ENCODE peak calls at places on chromosomes 3 and 15, in nine cellular contexts. T, K, R, E, I, A, D, G and V are unnamed samples.
A peak's percentile ranks its signal among the peaks of the same experiment; 100 is the strongest.

GRCh38 chr3:60912142-60912541 is 339.1 kb downstream of the FHIT start:
- DNase-seq in R (no peak), E (no peak), I (no peak), G (peak; percentile 90), A (no peak), T (no peak), D (no peak), K (no peak), V (no peak)

GRCh38 chr3:37709946-37710345 is 151.7 kb upstream of the CTDSPL start:
- DNase-seq in R (no peak), E (no peak), D (no peak), I (no peak), K (no peak), A (no peak), T (no peak), G (no peak), V (no peak)

GRCh38 chr3:127210654-127210943 is 17.7 kb downstream of the PRR23E start:
- DNase-seq in K (no peak), G (no peak), D (no peak), A (no peak), E (no peak), I (no peak), T (no peak), R (no peak), V (no peak)

GRCh38 chr3:107189158-107189791 is 188.0 kb upstream of the CCDC54 start:
- DNase-seq in K (no peak), D (no peak), R (no peak), G (no peak), I (no peak), A (no peak), T (no peak), E (no peak), V (no peak)

GRCh38 chr15:63940956-63941620 is 105.2 kb downstream of the DAPK2 start:
- DNase-seq in E (no peak), K (no peak), I (no peak), R (no peak), A (no peak), T (no peak), G (no peak), D (no peak), V (no peak)

GRCh38 chr3:113212155-113212844 is 943 bp downstream of the BOC start:
- DNase-seq in G (peak; percentile 9), A (no peak), I (no peak), D (no peak), T (no peak), K (no peak), E (no peak), R (no peak), V (no peak)

GRCh38 chr3:42591811-42592210 is 1.2 kb downstream of the SS18L2 start:
- DNase-seq in R (no peak), G (no peak), D (no peak), E (no peak), A (no peak), I (no peak), K (no peak), T (no peak), V (no peak)

GRCh38 chr15:40906947-40907802 is 12.9 kb downstream of the VPS18 start:
- DNase-seq in E (no peak), G (peak; percentile 39), A (no peak), D (no peak), T (no peak), R (peak; percentile 25), I (no peak), K (no peak), V (no peak)

GRCh38 chr3:47854720-47855455 is 52.0 kb downstream of the DHX30 start:
- DNase-seq in T (no peak), I (no peak), A (no peak), K (no peak), D (no peak), E (no peak), R (no peak), G (no peak), V (no peak)

GRCh38 chr15:84685304-84685703 is 27.3 kb upstream of the NMB start:
- DNase-seq in D (no peak), E (no peak), G (peak; percentile 62), A (peak; percentile 67), R (no peak), T (no peak), K (peak; percentile 72), I (peak; percentile 66), V (no peak)

GRCh38 chr3:141477224-141477623 is 9.6 kb upstream of the RASA2 start:
- DNase-seq in T (no peak), G (peak; percentile 94), A (no peak), E (no peak), R (no peak), I (no peak), K (peak; percentile 72), D (no peak), V (no peak)

GRCh38 chr3:52109556-52110380 is 44.5 kb downstream of the POC1A start:
- DNase-seq in A (no peak), I (no peak), R (no peak), T (no peak), K (no peak), E (no peak), G (no peak), D (no peak), V (no peak)

GRCh38 chr3:197394464-197395321 is 96.3 kb upstream of the DLG1 start:
- DNase-seq in A (peak; percentile 99), D (no peak), E (no peak), T (no peak), K (peak; percentile 100), I (peak; percentile 83), G (peak; percentile 95), R (no peak), V (no peak)

GRCh38 chr15:72939855-72940631 is 112.2 kb upstream of the NEO1 start:
- DNase-seq in G (no peak), R (peak; percentile 12), T (no peak), I (no peak), A (no peak), E (no peak), K (no peak), D (no peak), V (no peak)

GRCh38 chr3:42802876-42803799 is 1.2 kb downstream of the HIGD1A start:
- DNase-seq in D (no peak), E (no peak), K (no peak), A (no peak), T (peak; percentile 36), R (no peak), G (peak; percentile 53), I (no peak), V (no peak)

GRCh38 chr3:73556520-73557371 is 68.0 kb downstream of the PDZRN3 start:
- DNase-seq in A (no peak), T (no peak), G (no peak), D (no peak), R (no peak), E (no peak), K (no peak), I (no peak), V (no peak)

GRCh38 chr3:196163687-196164493 is 47.3 kb downstream of the ZDHHC19 start:
- DNase-seq in R (no peak), G (no peak), D (no peak), I (no peak), T (no peak), A (no peak), K (no peak), E (no peak), V (no peak)

GRCh38 chr3:169454823-169455222 is 208.7 kb downstream of the MECOM start:
- DNase-seq in T (no peak), G (peak; percentile 74), A (peak; percentile 35), R (no peak), D (no peak), I (no peak), K (peak; percentile 18), E (no peak), V (no peak)

GRCh38 chr3:176971613-176972174 is 225.6 kb downstream of the TBL1XR1 start:
- DNase-seq in A (no peak), I (no peak), D (no peak), K (no peak), E (no peak), T (no peak), G (no peak), R (no peak), V (no peak)

GRCh38 chr15:38652998-38653397 is 88.4 kb upstream of the RASGRP1 start:
- DNase-seq in K (no peak), I (no peak), E (no peak), R (no peak), A (no peak), G (no peak), T (no peak), D (no peak), V (no peak)

GRCh38 chr3:184952671-184953070 is 140.7 kb downstream of the VPS8 start:
- DNase-seq in A (peak; percentile 10), T (no peak), R (no peak), G (no peak), K (no peak), E (no peak), I (no peak), D (no peak), V (no peak)

GRCh38 chr15:27054426-27054825 is 83.4 kb downstream of the GABRG3 start:
- DNase-seq in R (no peak), E (no peak), T (no peak), G (no peak), I (no peak), K (no peak), D (no peak), A (no peak), V (no peak)

GRCh38 chr15:72861511-72861910 is 78.0 kb upstream of the ADPGK start:
- DNase-seq in R (no peak), T (no peak), A (no peak), E (no peak), G (no peak), K (no peak), D (no peak), I (no peak), V (no peak)

GRCh38 chr3:97658670-97659285 is 105.8 kb upstream of the ARL6 start:
- DNase-seq in K (peak; percentile 48), I (peak; percentile 0), A (no peak), T (peak; percentile 14), R (no peak), G (peak; percentile 37), E (no peak), D (no peak), V (no peak)

GRCh38 chr15:76147906-76148553 is 88.2 kb downstream of the TMEM266 start:
- DNase-seq in D (no peak), K (peak; percentile 31), E (no peak), T (peak; percentile 56), A (no peak), I (no peak), R (peak; percentile 3), G (peak; percentile 42), V (no peak)

GRCh38 chr3:102095383-102095782 is 246.1 kb downstream of the NFKBIZ start:
- DNase-seq in I (no peak), A (no peak), K (no peak), D (no peak), E (no peak), R (no peak), G (no peak), T (no peak), V (no peak)

GRCh38 chr3:117399311-117400068 is 689.9 kb downstream of the TUSC7 start:
- DNase-seq in T (peak; percentile 17), E (peak; percentile 70), G (no peak), R (no peak), I (no peak), D (no peak), A (peak; percentile 16), K (peak; percentile 54), V (peak; percentile 58)